ENCODE peak calls at places on chromosomes 16 and 17, in four cellular contexts. D, K, R and Z are unnamed samples.
A peak's percentile ranks its signal among the peaks of the same experiment; 100 is the strongest.

GRCh38 chr16:56190903-56191806 is at the start of gene GNAO1:
- DNase-seq in D (peak; percentile 60), K (peak; percentile 84), R (peak; percentile 32), Z (no peak)

GRCh38 chr16:10876799-10877341 is at the start of gene CIITA:
- DNase-seq in D (peak; percentile 69), K (no peak), R (peak; percentile 84), Z (peak; percentile 98)

GRCh38 chr16:23348579-23349469 is 46.7 kb downstream of the SCNN1B start:
- DNase-seq in D (no peak), K (no peak), R (no peak), Z (no peak)

GRCh38 chr17:2171725-2172446 is 117.0 kb downstream of the HIC1 start:
- DNase-seq in D (no peak), K (peak; percentile 32), R (peak; percentile 98), Z (no peak)

GRCh38 chr17:45300060-45300751 is 16.6 kb downstream of the MAP3K14 start:
- DNase-seq in D (no peak), K (no peak), R (no peak), Z (no peak)

GRCh38 chr16:86129541-86129940 is 230.6 kb downstream of the IRF8 start:
- DNase-seq in D (no peak), K (no peak), R (no peak), Z (no peak)

GRCh38 chr17:5745091-5745820 is 160.9 kb upstream of the NLRP1 start:
- DNase-seq in D (no peak), K (peak; percentile 37), R (no peak), Z (no peak)

GRCh38 chr17:11506635-11507034 is 91.6 kb upstream of the DNAH9 start:
- DNase-seq in D (no peak), K (no peak), R (no peak), Z (peak; percentile 10)

GRCh38 chr16:1159973-1160772 is 7.3 kb downstream of the CACNA1H start:
- DNase-seq in D (no peak), K (peak; percentile 63), R (no peak), Z (no peak)

GRCh38 chr16:80899804-80900592 is 95.6 kb upstream of the CDYL2 start:
- DNase-seq in D (no peak), K (no peak), R (peak; percentile 34), Z (no peak)

GRCh38 chr16:64964126-64964540 is 157.7 kb downstream of the CDH11 start:
- DNase-seq in D (no peak), K (no peak), R (peak; percentile 44), Z (no peak)

GRCh38 chr17:16283705-16284104 is 66.7 kb downstream of the PIGL start:
- DNase-seq in D (no peak), K (no peak), R (peak; percentile 42), Z (no peak)

GRCh38 chr17:46862949-46863348 is 11.6 kb downstream of the WNT9B start:
- DNase-seq in D (no peak), K (no peak), R (no peak), Z (no peak)

GRCh38 chr17:78762007-78762406 is 20.1 kb downstream of the CYTH1 start:
- DNase-seq in D (no peak), K (no peak), R (no peak), Z (no peak)

GRCh38 chr17:56810286-56810781 is 23.4 kb downstream of the C17orf67 start:
- DNase-seq in D (no peak), K (peak; percentile 47), R (no peak), Z (no peak)

GRCh38 chr17:6643460-6644125 is 2.7 kb downstream of the TXNDC17 start:
- DNase-seq in D (no peak), K (no peak), R (peak; percentile 18), Z (no peak)

GRCh38 chr17:7656958-7657715 is 6.4 kb downstream of the ATP1B2 start:
- DNase-seq in D (no peak), K (peak; percentile 74), R (no peak), Z (no peak)

GRCh38 chr17:38572665-38573365 is 32.9 kb downstream of the SRCIN1 start:
- DNase-seq in D (no peak), K (peak; percentile 72), R (no peak), Z (no peak)

GRCh38 chr17:7079581-7080444 is at the start of gene CLEC10A:
- DNase-seq in D (no peak), K (no peak), R (no peak), Z (no peak)

GRCh38 chr16:88920618-88921602 is 54.5 kb upstream of the PABPN1L start:
- DNase-seq in D (no peak), K (peak; percentile 48), R (peak; percentile 81), Z (no peak)

GRCh38 chr17:76446449-76447231 is 6.3 kb downstream of the UBE2O start:
- DNase-seq in D (peak; percentile 26), K (no peak), R (peak; percentile 71), Z (no peak)

GRCh38 chr17:14330492-14330920 is 29.6 kb downstream of the HS3ST3B1 start:
- DNase-seq in D (no peak), K (no peak), R (peak; percentile 97), Z (no peak)

GRCh38 chr17:74532115-74532514 is 840 bp upstream of the CD300LB start:
- DNase-seq in D (peak; percentile 18), K (no peak), R (no peak), Z (peak; percentile 82)